ENCODE peak calls at places on chromosomes 13 and 19, in ten cellular contexts. G, U, Q, M, O, Z, A, K, V and X are unnamed samples. For H3K27me3, the result is how much of the 10 kb centered on the place peaks cover.

GRCh38 chr13:113063091-113063491 is 42.5 kb upstream of the F7 start:
- DNase-seq in Q (no peak), V (no peak), O (no peak), A (no peak), U (no peak), K (no peak), M (no peak), G (no peak), Z (no peak), X (peak)

GRCh38 chr19:31470229-31470939 is 121.1 kb upstream of the TSHZ3 start:
- DNase-seq in G (no peak), V (no peak), M (no peak), K (no peak), Z (no peak), Q (no peak), A (no peak), U (no peak), O (no peak), X (no peak)

GRCh38 chr13:64428196-64428595 is 2801.9 kb downstream of the PCDH9 start:
- DNase-seq in G (no peak), Q (no peak), K (no peak), A (no peak), U (no peak), V (peak), Z (peak), O (no peak), M (no peak), X (no peak)

GRCh38 chr19:54331626-54332025 is 7.3 kb downstream of the LILRA4 start:
- DNase-seq in U (no peak), O (no peak), A (no peak), V (no peak), K (no peak), Q (no peak), G (no peak), Z (no peak), M (no peak), X (no peak)

GRCh38 chr13:96475103-96475502 is 385.2 kb downstream of the HS6ST3 start:
- DNase-seq in M (no peak), Q (no peak), U (no peak), G (no peak), K (no peak), V (no peak), A (no peak), O (no peak), Z (peak), X (no peak)

GRCh38 chr13:76225815-76226489 is 589.8 kb downstream of the LMO7 start:
- DNase-seq in K (no peak), U (no peak), O (no peak), Z (peak), M (peak), A (no peak), G (peak), Q (no peak), V (peak), X (no peak)

GRCh38 chr19:40798997-40799557 is at the start of gene EGLN2:
- DNase-seq in A (no peak), M (no peak), O (no peak), Q (no peak), Z (no peak), U (no peak), K (no peak), G (no peak), V (no peak), X (no peak)

GRCh38 chr13:108274718-108275117 is 5.2 kb downstream of the TNFSF13B start:
- DNase-seq in K (no peak), O (no peak), U (no peak), Z (no peak), G (no peak), A (no peak), V (no peak), Q (no peak), M (no peak), X (no peak)

GRCh38 chr19:28023064-28023463 is 1189.9 kb downstream of the UQCRFS1 start:
- DNase-seq in M (no peak), G (peak), O (no peak), Q (no peak), K (no peak), V (no peak), A (no peak), U (no peak), Z (peak), X (no peak)

GRCh38 chr13:93603043-93603442 is 376.4 kb downstream of the GPC6 start:
- DNase-seq in U (peak), M (no peak), G (peak), K (no peak), A (peak), Q (peak), V (peak), Z (peak), O (no peak), X (peak)

GRCh38 chr19:35842666-35843272 is 9.5 kb downstream of the NPHS1 start:
- DNase-seq in G (no peak), U (no peak), K (no peak), V (no peak), Z (no peak), Q (no peak), O (no peak), A (no peak), M (no peak), X (no peak)
- H3K27me3 ChIP-seq in G (half or more), U (under half), K (under half), V (under half), Z (under half), Q (under half), O (under half), A (under half), M (under half), X (under half)

DNA sequence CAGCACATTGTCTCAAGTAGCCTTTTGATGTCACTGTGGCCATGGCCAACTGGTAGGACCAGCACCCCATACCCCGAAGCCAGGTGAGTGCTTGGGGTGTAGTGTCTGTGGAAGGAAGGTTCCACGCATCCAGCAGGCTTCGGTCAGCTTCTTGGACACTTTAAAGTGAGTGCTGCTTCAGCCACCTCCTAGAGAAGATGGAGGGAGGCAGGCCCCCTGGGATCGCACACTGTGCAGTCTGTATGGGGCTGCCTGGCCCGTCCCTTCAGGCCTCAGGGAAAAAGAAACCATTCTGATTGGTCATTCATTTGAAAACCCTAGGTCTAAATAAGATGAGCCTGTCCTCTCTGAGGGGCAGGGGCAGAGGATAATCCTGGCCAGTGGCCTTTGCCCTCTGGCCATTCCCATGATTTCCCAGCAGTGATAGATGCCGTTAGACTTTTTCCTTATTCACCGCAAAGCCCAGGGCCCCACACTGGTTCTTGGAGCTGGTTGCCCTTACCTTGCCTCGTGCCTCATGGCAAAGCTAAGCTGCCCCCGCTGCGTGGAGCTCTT is 30.7 kb downstream of the GATAD2A start:
- DNase-seq in O (no peak), K (no peak), V (no peak), G (no peak), A (no peak), M (no peak), U (no peak), Q (no peak), Z (no peak), X (no peak)
- TF ChIP-seq CTCF in O (no peak), K (no peak), V (no peak), G (no peak), A (no peak), M (no peak), U (no peak), Q (no peak), Z (no peak), X (no peak)

GRCh38 chr13:27813826-27814225 is 21.5 kb downstream of the GSX1 start:
- DNase-seq in U (no peak), A (no peak), O (no peak), K (no peak), Z (no peak), M (no peak), Q (no peak), G (no peak), V (no peak), X (no peak)

GRCh38 chr13:27810461-27810860 is 18.2 kb downstream of the GSX1 start:
- DNase-seq in V (no peak), O (no peak), Z (no peak), A (peak), Q (no peak), M (no peak), K (no peak), G (no peak), U (no peak), X (no peak)

GRCh38 chr13:27810009-27810408 is 17.7 kb downstream of the GSX1 start:
- DNase-seq in G (no peak), A (no peak), V (no peak), M (no peak), Z (no peak), Q (no peak), O (no peak), K (no peak), U (no peak), X (no peak)

GRCh38 chr13:27806744-27807387 is 14.6 kb downstream of the GSX1 start:
- DNase-seq in Z (no peak), O (no peak), Q (no peak), A (no peak), G (no peak), K (no peak), U (no peak), M (no peak), V (no peak), X (no peak)

GRCh38 chr13:27808866-27809546 is 16.7 kb downstream of the GSX1 start:
- DNase-seq in V (no peak), K (no peak), Q (no peak), M (no peak), A (peak), G (no peak), O (no peak), U (no peak), Z (no peak), X (no peak)
- H3K27me3 ChIP-seq in V (under half), K (under half), Q (under half), M (under half), A (under half), G (half or more), O (under half), U (under half), Z (under half), X (under half)

GRCh38 chr19:4277051-4277700 is 1.9 kb upstream of the SHD start:
- DNase-seq in G (no peak), K (no peak), V (no peak), U (no peak), O (no peak), A (no peak), Q (no peak), M (no peak), Z (no peak), X (no peak)

GRCh38 chr19:4278460-4278901 is 585 bp upstream of the SHD start:
- DNase-seq in A (no peak), G (no peak), K (no peak), U (no peak), V (no peak), O (no peak), Q (no peak), M (no peak), Z (no peak), X (no peak)

GRCh38 chr19:4278010-4278409 is 1.1 kb upstream of the SHD start:
- DNase-seq in U (no peak), V (no peak), K (no peak), G (no peak), O (no peak), Z (no peak), Q (no peak), A (no peak), M (no peak), X (no peak)

GRCh38 chr19:4278926-4279529 is at the start of gene SHD:
- DNase-seq in A (no peak), O (no peak), M (no peak), G (no peak), Q (no peak), Z (no peak), K (no peak), V (no peak), U (no peak), X (no peak)

DNA sequence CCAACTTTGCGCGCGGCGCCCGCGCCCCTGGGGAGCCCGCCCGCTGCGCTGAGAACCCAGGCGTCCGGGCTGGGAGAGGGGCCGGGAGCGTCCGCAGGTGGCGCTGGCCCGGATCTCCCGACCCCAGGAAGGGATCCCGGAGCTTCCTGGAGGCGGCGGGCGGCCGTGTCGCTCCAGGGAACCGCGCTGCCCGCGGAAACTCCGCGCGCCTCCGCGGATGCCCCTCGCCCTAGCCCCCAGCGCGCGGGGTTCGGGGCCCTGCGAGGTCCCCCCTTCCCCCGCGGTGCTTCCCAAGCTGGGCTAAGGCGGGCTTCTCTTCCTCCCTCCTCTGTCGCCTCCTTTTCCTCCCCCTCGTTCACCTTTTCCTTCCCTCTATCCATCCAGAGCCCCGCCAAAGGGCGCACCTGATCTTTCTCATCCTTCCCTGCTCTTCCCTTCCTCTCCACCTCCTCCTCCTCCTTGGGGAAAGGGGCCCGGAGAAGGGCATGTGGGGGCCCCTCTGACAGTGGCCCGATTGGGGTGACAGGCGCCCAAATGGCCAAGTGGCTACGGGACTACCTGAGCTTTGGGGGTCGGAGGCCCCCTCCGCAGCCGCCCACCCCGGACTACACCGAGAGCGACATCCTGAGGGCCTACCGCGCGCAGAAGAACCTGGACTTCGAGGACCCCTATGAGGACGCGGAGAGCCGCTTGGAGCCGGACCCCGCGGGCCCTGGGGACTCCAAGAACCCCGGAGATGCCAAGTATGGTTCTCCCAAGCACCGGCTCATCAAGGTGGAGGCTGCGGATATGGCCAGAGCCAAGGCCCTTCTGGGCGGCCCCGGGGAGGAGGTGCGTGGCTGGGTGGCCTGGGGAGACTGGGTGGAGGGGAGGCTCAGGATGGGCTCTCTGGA is 710 bp downstream of the SHD start:
- DNase-seq in V (no peak), M (no peak), U (no peak), A (no peak), G (no peak), K (no peak), Z (no peak), Q (no peak), O (no peak), X (no peak)
- TF ChIP-seq CTCF in V (no peak), M (no peak), U (no peak), A (no peak), G (no peak), K (no peak), Z (no peak), Q (no peak), O (no peak), X (no peak)

GRCh38 chr13:99969368-99969933 is 2.1 kb downstream of the ZIC5 start:
- DNase-seq in O (no peak), A (no peak), Q (no peak), V (no peak), K (no peak), G (no peak), Z (no peak), M (no peak), U (no peak), X (peak)

GRCh38 chr13:99972190-99972731 is 694 bp upstream of the ZIC5 start:
- DNase-seq in O (no peak), M (no peak), G (no peak), K (no peak), Z (no peak), U (no peak), A (no peak), Q (no peak), V (no peak), X (no peak)

GRCh38 chr13:99969934-99970760 is 1.4 kb downstream of the ZIC5 start:
- DNase-seq in G (no peak), K (no peak), O (no peak), Q (no peak), Z (peak), V (no peak), A (peak), M (no peak), U (no peak), X (peak)

GRCh38 chr13:99971576-99972189 is at the start of gene ZIC5:
- DNase-seq in O (no peak), M (no peak), Z (no peak), V (no peak), U (peak), G (no peak), Q (no peak), K (no peak), A (no peak), X (peak)

GRCh38 chr13:99970761-99971575 is 599 bp downstream of the ZIC5 start:
- DNase-seq in O (no peak), V (no peak), A (no peak), K (no peak), Z (no peak), G (no peak), U (no peak), Q (no peak), M (no peak), X (peak)
- H3K27me3 ChIP-seq in O (half or more), V (half or more), A (half or more), K (under half), Z (half or more), G (half or more), U (under half), Q (half or more), M (half or more), X (half or more)

DNA sequence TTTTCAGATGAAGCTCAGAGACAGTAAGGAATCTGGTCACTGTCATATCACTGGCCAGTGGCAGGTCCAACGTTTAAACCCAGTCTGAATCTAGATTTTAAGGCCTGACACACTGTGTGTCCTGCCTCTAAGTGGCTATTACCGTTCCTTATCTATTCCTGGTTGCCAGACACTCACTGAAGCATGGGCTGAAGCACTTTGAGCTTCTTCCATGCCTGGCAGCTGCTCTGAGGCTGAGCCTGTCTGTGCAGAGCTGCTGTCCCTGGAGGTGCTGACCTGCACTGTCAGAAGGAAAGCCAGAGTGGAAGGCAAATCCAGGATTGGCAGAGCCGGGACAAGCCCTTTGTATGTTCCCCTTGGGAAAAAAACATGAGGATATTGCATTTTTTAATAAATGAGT is 109.2 kb upstream of the SLC7A1 start:
- DNase-seq in Q (no peak), O (no peak), G (peak), V (no peak), U (no peak), Z (peak), M (no peak), K (no peak), A (no peak), X (no peak)
- TF ChIP-seq CTCF in Q (no peak), O (no peak), G (no peak), V (no peak), U (no peak), Z (no peak), M (no peak), K (no peak), A (no peak), X (no peak)

GRCh38 chr19:7502552-7502951 is 13.4 kb upstream of the ZNF358 start:
- DNase-seq in M (no peak), A (no peak), K (no peak), Z (no peak), V (no peak), U (no peak), O (no peak), Q (no peak), G (no peak), X (no peak)
- H3K27me3 ChIP-seq in M (under half), A (under half), K (under half), Z (under half), V (under half), U (under half), O (under half), Q (under half), G (under half), X (under half)

GRCh38 chr19:29965529-29965928 is 23.5 kb downstream of the URI1 start:
- DNase-seq in V (peak), U (no peak), Z (peak), M (no peak), A (no peak), Q (no peak), K (no peak), O (no peak), G (no peak), X (no peak)

GRCh38 chr19:29964171-29964570 is 22.1 kb downstream of the URI1 start:
- DNase-seq in K (no peak), A (no peak), Z (no peak), V (peak), G (peak), M (no peak), O (no peak), U (no peak), Q (no peak), X (no peak)

GRCh38 chr19:29967623-29968022 is 25.6 kb downstream of the URI1 start:
- DNase-seq in M (no peak), Z (peak), K (no peak), G (peak), A (no peak), V (peak), O (no peak), U (no peak), Q (no peak), X (no peak)

GRCh38 chr19:29963576-29963975 is 21.5 kb downstream of the URI1 start:
- DNase-seq in V (no peak), K (no peak), Q (no peak), M (no peak), U (no peak), O (no peak), G (no peak), Z (no peak), A (no peak), X (no peak)

GRCh38 chr19:29966594-29967249 is 24.7 kb downstream of the URI1 start:
- DNase-seq in M (no peak), Q (no peak), A (no peak), V (peak), U (no peak), K (no peak), Z (peak), G (peak), O (no peak), X (no peak)
- TF ChIP-seq CTCF in M (peak), Q (peak), A (peak), V (peak), U (no peak), K (no peak), Z (no peak), G (peak), O (no peak), X (peak)

GRCh38 chr13:112061367-112062046 is 5.4 kb upstream of the SOX1 start:
- DNase-seq in G (no peak), A (no peak), Z (no peak), K (no peak), O (no peak), Q (no peak), V (no peak), U (no peak), M (no peak), X (no peak)

GRCh38 chr13:112062047-112062618 is 4.8 kb upstream of the SOX1 start:
- DNase-seq in Z (no peak), U (no peak), M (no peak), K (no peak), A (no peak), V (no peak), Q (no peak), O (no peak), G (no peak), X (no peak)

GRCh38 chr13:112060431-112060830 is 6.5 kb upstream of the SOX1 start:
- DNase-seq in A (no peak), U (no peak), K (no peak), O (no peak), M (no peak), Q (no peak), Z (no peak), V (no peak), G (no peak), X (no peak)

GRCh38 chr13:112059457-112060317 is 7.3 kb upstream of the SOX1 start:
- DNase-seq in O (no peak), A (no peak), Z (no peak), G (no peak), M (no peak), V (no peak), Q (no peak), U (no peak), K (no peak), X (no peak)

DNA sequence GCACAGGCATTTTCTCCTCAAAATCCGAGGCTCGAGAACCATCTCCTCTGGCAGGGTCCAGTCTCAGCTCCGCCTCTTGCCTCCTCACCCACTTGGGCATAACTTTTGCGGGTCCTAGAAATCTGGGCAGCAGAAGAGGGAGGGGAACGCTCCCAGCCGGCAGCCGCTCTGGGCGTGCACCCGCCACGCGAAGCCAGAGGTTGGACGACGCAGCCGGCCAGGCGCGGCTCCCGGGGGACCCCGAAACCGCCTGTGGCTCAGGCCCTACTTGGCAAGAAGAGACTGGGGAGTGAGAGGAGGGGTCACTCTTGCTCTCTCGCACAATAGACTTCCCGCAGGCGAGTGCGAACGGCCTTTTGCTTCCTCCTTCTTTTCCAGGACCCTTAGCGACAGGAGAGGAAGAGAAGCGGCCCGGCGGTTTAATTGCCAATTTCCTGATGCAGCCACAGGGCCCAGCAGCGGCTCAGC is 6.0 kb upstream of the SOX1 start:
- DNase-seq in G (no peak), O (no peak), K (no peak), Q (no peak), A (no peak), Z (no peak), U (no peak), M (no peak), V (no peak), X (no peak)
- H3K27me3 ChIP-seq in G (half or more), O (under half), K (under half), Q (half or more), A (half or more), Z (half or more), U (half or more), M (half or more), V (half or more), X (half or more)